ENCODE peak calls at places on chromosomes 16 and 17, in eight cellular contexts. One of them, this sample, is unnamed.

GRCh38 chr17:1275962-1276736 is 3.3 kb upstream of the TRARG1 start:
- DNase-seq in ovary: peak
- DNase-seq in lower leg skin: peak
- DNase-seq in spleen: peak
- DNase-seq in A549: peak
- DNase-seq in uterus: peak
- DNase-seq in breast epithelium: no peak
- DNase-seq in K562: peak
- DNase-seq in this sample: peak

GRCh38 chr16:64964126-64964540 is 157.7 kb downstream of the CDH11 start:
- DNase-seq in ovary: no peak
- DNase-seq in lower leg skin: no peak
- DNase-seq in spleen: no peak
- DNase-seq in A549: no peak
- DNase-seq in uterus: no peak
- DNase-seq in breast epithelium: no peak
- DNase-seq in K562: no peak
- DNase-seq in this sample: no peak

GRCh38 chr16:19710191-19710908 is 7.7 kb downstream of the KNOP1 start:
- DNase-seq in ovary: no peak
- DNase-seq in lower leg skin: no peak
- DNase-seq in spleen: peak
- DNase-seq in A549: no peak
- DNase-seq in uterus: no peak
- DNase-seq in breast epithelium: no peak
- DNase-seq in K562: peak
- DNase-seq in this sample: no peak

GRCh38 chr17:49746791-49747490 is 17.0 kb downstream of the FAM117A start:
- DNase-seq in ovary: no peak
- DNase-seq in lower leg skin: no peak
- DNase-seq in spleen: no peak
- DNase-seq in A549: no peak
- DNase-seq in uterus: no peak
- DNase-seq in breast epithelium: no peak
- DNase-seq in K562: no peak
- DNase-seq in this sample: no peak

GRCh38 chr17:40346061-40346767 is 18.3 kb downstream of the GJD3 start:
- DNase-seq in ovary: no peak
- DNase-seq in lower leg skin: no peak
- DNase-seq in spleen: no peak
- DNase-seq in A549: no peak
- DNase-seq in uterus: peak
- DNase-seq in breast epithelium: no peak
- DNase-seq in K562: no peak
- DNase-seq in this sample: no peak

GRCh38 chr16:46899443-46900143 is 15.4 kb downstream of the GPT2 start:
- DNase-seq in ovary: no peak
- DNase-seq in lower leg skin: no peak
- DNase-seq in spleen: no peak
- DNase-seq in A549: no peak
- DNase-seq in uterus: no peak
- DNase-seq in breast epithelium: no peak
- DNase-seq in K562: no peak
- DNase-seq in this sample: no peak

GRCh38 chr17:28760987-28761562 is 17.3 kb downstream of the TRAF4 start:
- DNase-seq in ovary: no peak
- DNase-seq in lower leg skin: no peak
- DNase-seq in spleen: peak
- DNase-seq in A549: no peak
- DNase-seq in uterus: peak
- DNase-seq in breast epithelium: peak
- DNase-seq in K562: no peak
- DNase-seq in this sample: peak

GRCh38 chr16:89039756-89040155 is 53.9 kb upstream of the ACSF3 start:
- DNase-seq in ovary: no peak
- DNase-seq in lower leg skin: no peak
- DNase-seq in spleen: peak
- DNase-seq in A549: no peak
- DNase-seq in uterus: no peak
- DNase-seq in breast epithelium: no peak
- DNase-seq in K562: no peak
- DNase-seq in this sample: no peak

GRCh38 chr17:19418312-19418992 is 7.4 kb downstream of the RNF112 start:
- DNase-seq in ovary: no peak
- DNase-seq in lower leg skin: no peak
- DNase-seq in spleen: no peak
- DNase-seq in A549: peak
- DNase-seq in uterus: no peak
- DNase-seq in breast epithelium: no peak
- DNase-seq in K562: no peak
- DNase-seq in this sample: no peak

GRCh38 chr16:80027007-80027965 is 426.7 kb upstream of the MAF start:
- DNase-seq in ovary: no peak
- DNase-seq in lower leg skin: peak
- DNase-seq in spleen: peak
- DNase-seq in A549: peak
- DNase-seq in uterus: peak
- DNase-seq in breast epithelium: peak
- DNase-seq in K562: peak
- DNase-seq in this sample: peak

GRCh38 chr16:29863669-29863984 is 601 bp upstream of the CDIPT start:
- DNase-seq in ovary: no peak
- DNase-seq in lower leg skin: no peak
- DNase-seq in spleen: no peak
- DNase-seq in A549: no peak
- DNase-seq in uterus: no peak
- DNase-seq in breast epithelium: no peak
- DNase-seq in K562: no peak
- DNase-seq in this sample: no peak
- H3K4me3 ChIP-seq in ovary: no peak
- H3K4me3 ChIP-seq in lower leg skin: no peak
- H3K4me3 ChIP-seq in spleen: peak
- H3K4me3 ChIP-seq in A549: no peak
- H3K4me3 ChIP-seq in uterus: peak
- H3K4me3 ChIP-seq in breast epithelium: peak
- H3K4me3 ChIP-seq in K562: no peak
- H3K4me3 ChIP-seq in this sample: no peak

GRCh38 chr17:6474376-6474775 is 30.1 kb downstream of the PIMREG start:
- DNase-seq in ovary: no peak
- DNase-seq in lower leg skin: no peak
- DNase-seq in spleen: no peak
- DNase-seq in A549: no peak
- DNase-seq in uterus: no peak
- DNase-seq in breast epithelium: no peak
- DNase-seq in K562: no peak
- DNase-seq in this sample: no peak

GRCh38 chr17:6475411-6475810 is 31.2 kb downstream of the PIMREG start:
- DNase-seq in ovary: no peak
- DNase-seq in lower leg skin: no peak
- DNase-seq in spleen: no peak
- DNase-seq in A549: no peak
- DNase-seq in uterus: no peak
- DNase-seq in breast epithelium: no peak
- DNase-seq in K562: no peak
- DNase-seq in this sample: no peak

GRCh38 chr17:6473128-6473767 is 29.0 kb downstream of the PIMREG start:
- DNase-seq in ovary: peak
- DNase-seq in lower leg skin: peak
- DNase-seq in spleen: peak
- DNase-seq in A549: peak
- DNase-seq in uterus: peak
- DNase-seq in breast epithelium: peak
- DNase-seq in K562: peak
- DNase-seq in this sample: peak

GRCh38 chr17:6476061-6476833 is 32.0 kb downstream of the PIMREG start:
- DNase-seq in ovary: no peak
- DNase-seq in lower leg skin: no peak
- DNase-seq in spleen: no peak
- DNase-seq in A549: no peak
- DNase-seq in uterus: no peak
- DNase-seq in breast epithelium: no peak
- DNase-seq in K562: peak
- DNase-seq in this sample: no peak

DNA sequence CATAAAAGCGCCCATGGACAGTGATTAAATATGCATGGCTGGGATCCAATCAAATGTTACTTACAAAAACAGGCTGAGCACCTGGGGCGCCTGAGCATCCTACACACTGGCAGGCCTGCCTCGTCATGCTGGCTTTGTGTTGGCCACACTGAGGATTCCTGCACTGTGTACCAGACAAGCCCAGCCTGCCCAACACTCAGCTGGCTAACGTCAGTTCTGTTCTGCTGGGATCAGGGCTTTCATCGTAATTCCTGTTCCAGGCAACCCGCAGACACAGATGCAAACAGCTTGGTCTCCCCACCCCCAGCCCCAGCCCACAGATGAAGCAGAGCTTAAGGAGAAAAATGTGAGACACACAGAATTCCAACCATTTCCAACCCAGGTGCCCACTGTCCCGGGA is 30.7 kb downstream of the PIMREG start:
- DNase-seq in ovary: no peak
- DNase-seq in lower leg skin: peak
- DNase-seq in spleen: no peak
- DNase-seq in A549: no peak
- DNase-seq in uterus: no peak
- DNase-seq in breast epithelium: no peak
- DNase-seq in K562: no peak
- DNase-seq in this sample: no peak
- TF ChIP-seq POLR2A in ovary: no peak
- TF ChIP-seq POLR2A in lower leg skin: no peak
- TF ChIP-seq POLR2A in spleen: no peak
- TF ChIP-seq POLR2A in A549: no peak
- TF ChIP-seq POLR2A in uterus: no peak
- TF ChIP-seq POLR2A in breast epithelium: no peak
- TF ChIP-seq POLR2A in K562: no peak
- TF ChIP-seq POLR2A in this sample: no peak

GRCh38 chr17:43830510-43831145 is 2.3 kb downstream of the MPP3 start:
- DNase-seq in ovary: no peak
- DNase-seq in lower leg skin: no peak
- DNase-seq in spleen: peak
- DNase-seq in A549: no peak
- DNase-seq in uterus: no peak
- DNase-seq in breast epithelium: no peak
- DNase-seq in K562: no peak
- DNase-seq in this sample: no peak

GRCh38 chr17:43832976-43833829 is at the start of gene MPP3:
- DNase-seq in ovary: peak
- DNase-seq in lower leg skin: no peak
- DNase-seq in spleen: peak
- DNase-seq in A549: peak
- DNase-seq in uterus: peak
- DNase-seq in breast epithelium: peak
- DNase-seq in K562: peak
- DNase-seq in this sample: peak

GRCh38 chr17:43831633-43832032 is 1.3 kb downstream of the MPP3 start:
- DNase-seq in ovary: no peak
- DNase-seq in lower leg skin: no peak
- DNase-seq in spleen: peak
- DNase-seq in A549: no peak
- DNase-seq in uterus: no peak
- DNase-seq in breast epithelium: no peak
- DNase-seq in K562: no peak
- DNase-seq in this sample: no peak

GRCh38 chr17:43832168-43832975 is 574 bp downstream of the MPP3 start:
- DNase-seq in ovary: peak
- DNase-seq in lower leg skin: no peak
- DNase-seq in spleen: peak
- DNase-seq in A549: peak
- DNase-seq in uterus: peak
- DNase-seq in breast epithelium: no peak
- DNase-seq in K562: no peak
- DNase-seq in this sample: peak

GRCh38 chr17:43834106-43834505 is 1.2 kb upstream of the MPP3 start:
- DNase-seq in ovary: no peak
- DNase-seq in lower leg skin: peak
- DNase-seq in spleen: no peak
- DNase-seq in A549: peak
- DNase-seq in uterus: peak
- DNase-seq in breast epithelium: no peak
- DNase-seq in K562: no peak
- DNase-seq in this sample: no peak
- H3K4me3 ChIP-seq in ovary: no peak
- H3K4me3 ChIP-seq in lower leg skin: no peak
- H3K4me3 ChIP-seq in spleen: no peak
- H3K4me3 ChIP-seq in A549: no peak
- H3K4me3 ChIP-seq in uterus: no peak
- H3K4me3 ChIP-seq in breast epithelium: peak
- H3K4me3 ChIP-seq in K562: no peak
- H3K4me3 ChIP-seq in this sample: no peak

GRCh38 chr16:29993191-29993902 is 2.1 kb downstream of the HIRIP3 start:
- DNase-seq in ovary: no peak
- DNase-seq in lower leg skin: no peak
- DNase-seq in spleen: peak
- DNase-seq in A549: no peak
- DNase-seq in uterus: no peak
- DNase-seq in breast epithelium: no peak
- DNase-seq in K562: no peak
- DNase-seq in this sample: no peak
- TF ChIP-seq POLR2A in ovary: no peak
- TF ChIP-seq POLR2A in lower leg skin: no peak
- TF ChIP-seq POLR2A in spleen: no peak
- TF ChIP-seq POLR2A in A549: no peak
- TF ChIP-seq POLR2A in uterus: no peak
- TF ChIP-seq POLR2A in breast epithelium: no peak
- TF ChIP-seq POLR2A in K562: no peak
- TF ChIP-seq POLR2A in this sample: no peak

DNA sequence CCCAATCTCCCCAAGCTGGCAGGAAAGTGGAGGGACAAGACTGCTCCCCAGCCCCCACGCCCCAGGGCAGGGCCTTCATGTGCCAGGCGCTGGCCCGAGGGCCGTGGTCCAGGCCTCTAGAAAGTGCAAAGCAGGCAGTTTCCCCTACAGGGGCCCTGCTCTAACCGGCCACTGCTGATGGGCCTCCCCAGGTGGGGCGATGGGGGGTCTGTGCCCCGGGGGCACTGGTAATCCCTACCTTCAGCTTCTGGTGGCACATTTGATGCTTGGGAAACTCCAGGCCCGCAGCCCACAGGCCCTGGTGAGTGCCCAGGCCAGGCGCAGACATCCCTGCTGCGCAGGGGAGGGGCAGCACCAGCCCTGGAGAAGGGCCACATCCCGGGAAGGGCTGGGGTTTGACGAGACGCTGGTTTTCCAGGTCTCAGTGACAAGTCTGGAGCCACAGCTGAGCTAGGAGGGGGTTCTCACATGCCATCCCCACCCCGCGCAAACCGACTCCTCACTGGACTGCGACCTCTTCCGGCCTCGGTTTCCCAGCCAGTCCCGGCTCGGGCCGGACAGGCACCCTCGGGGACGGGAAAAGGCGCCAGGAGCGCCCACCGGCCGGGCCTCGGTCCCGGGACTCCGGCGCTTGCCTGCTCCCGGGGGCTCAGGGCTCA is 1.6 kb downstream of the DOC2B start:
- DNase-seq in ovary: no peak
- DNase-seq in lower leg skin: no peak
- DNase-seq in spleen: no peak
- DNase-seq in A549: no peak
- DNase-seq in uterus: no peak
- DNase-seq in breast epithelium: no peak
- DNase-seq in K562: no peak
- DNase-seq in this sample: no peak
- H3K4me3 ChIP-seq in ovary: no peak
- H3K4me3 ChIP-seq in lower leg skin: peak
- H3K4me3 ChIP-seq in spleen: peak
- H3K4me3 ChIP-seq in A549: peak
- H3K4me3 ChIP-seq in uterus: peak
- H3K4me3 ChIP-seq in breast epithelium: peak
- H3K4me3 ChIP-seq in K562: no peak
- H3K4me3 ChIP-seq in this sample: peak

GRCh38 chr17:76452646-76453430 is at the start of gene UBE2O:
- DNase-seq in ovary: peak
- DNase-seq in lower leg skin: peak
- DNase-seq in spleen: peak
- DNase-seq in A549: peak
- DNase-seq in uterus: peak
- DNase-seq in breast epithelium: peak
- DNase-seq in K562: peak
- DNase-seq in this sample: peak
- TF ChIP-seq POLR2A in ovary: peak
- TF ChIP-seq POLR2A in lower leg skin: no peak
- TF ChIP-seq POLR2A in spleen: no peak
- TF ChIP-seq POLR2A in A549: peak
- TF ChIP-seq POLR2A in uterus: peak
- TF ChIP-seq POLR2A in breast epithelium: no peak
- TF ChIP-seq POLR2A in K562: no peak
- TF ChIP-seq POLR2A in this sample: peak

This sample was measured in adrenal gland.